ENCODE peak calls at places on chromosome 5, in seven cellular contexts. I is activated CD4-positive, CD25-positive, alpha-beta regulatory T cell; Y is cardiac fibroblast; O is mesothelial cell of epicardium; A is NCI-H69; E is NAMALWA; V is occipital lobe. Z is an unnamed sample.

GRCh38 chr5:151126199-151126645 is 31.4 kb downstream of the ANXA6 start:
- DNase-seq in I (peak; percentile 47), Y (peak; percentile 76), O (no peak), A (peak; percentile 47), E (peak; percentile 84), V (peak; percentile 34), Z (peak; percentile 55)

GRCh38 chr5:61790678-61791077 is 458.6 kb downstream of the ZSWIM6 start:
- DNase-seq in I (no peak), Y (no peak), O (no peak), A (peak; percentile 7), E (no peak), V (no peak), Z (no peak)

GRCh38 chr5:155082401-155082800 is 68.8 kb downstream of the KIF4B start:
- DNase-seq in I (no peak), Y (peak; percentile 58), O (no peak), A (no peak), E (no peak), V (no peak), Z (no peak)

GRCh38 chr5:74483001-74483400 is 157.5 kb downstream of the ENC1 start:
- DNase-seq in I (no peak), Y (no peak), O (no peak), A (no peak), E (no peak), V (no peak), Z (no peak)

GRCh38 chr5:135053989-135054388 is 20.0 kb upstream of the PITX1 start:
- DNase-seq in I (no peak), Y (no peak), O (no peak), A (no peak), E (no peak), V (no peak), Z (no peak)

GRCh38 chr5:73678322-73678740 is 52.3 kb downstream of the ARHGEF28 start:
- DNase-seq in I (no peak), Y (no peak), O (no peak), A (peak; percentile 83), E (no peak), V (no peak), Z (no peak)

GRCh38 chr5:9398227-9398626 is 147.6 kb downstream of the SEMA5A start:
- DNase-seq in I (no peak), Y (peak; percentile 67), O (no peak), A (no peak), E (no peak), V (no peak), Z (no peak)

GRCh38 chr5:11903614-11904269 is 504 bp downstream of the CTNND2 start:
- DNase-seq in I (no peak), Y (no peak), O (peak; percentile 41), A (no peak), E (no peak), V (peak; percentile 69), Z (no peak)

GRCh38 chr5:176875783-176876505 is 23.2 kb downstream of the HK3 start:
- DNase-seq in I (no peak), Y (no peak), O (no peak), A (no peak), E (no peak), V (no peak), Z (no peak)

GRCh38 chr5:149588947-149589346 is 7.6 kb downstream of the ARHGEF37 start:
- DNase-seq in I (no peak), Y (no peak), O (no peak), A (no peak), E (no peak), V (no peak), Z (no peak)

GRCh38 chr5:60945760-60946253 is 802 bp downstream of the NDUFAF2 start:
- DNase-seq in I (no peak), Y (peak; percentile 67), O (no peak), A (peak; percentile 83), E (no peak), V (peak; percentile 31), Z (no peak)

GRCh38 chr5:66830636-66831035 is 234.4 kb downstream of the MAST4 start:
- DNase-seq in I (no peak), Y (peak; percentile 12), O (no peak), A (peak; percentile 27), E (peak; percentile 12), V (no peak), Z (no peak)

GRCh38 chr5:151694035-151694485 is 7.3 kb upstream of the SPARC start:
- DNase-seq in I (no peak), Y (peak; percentile 85), O (no peak), A (no peak), E (no peak), V (peak; percentile 64), Z (no peak)

GRCh38 chr5:38274370-38274769 is 16.0 kb downstream of the EGFLAM start:
- DNase-seq in I (no peak), Y (no peak), O (no peak), A (no peak), E (no peak), V (no peak), Z (no peak)

GRCh38 chr5:102845041-102845440 is 89.9 kb downstream of the PAM start:
- DNase-seq in I (no peak), Y (no peak), O (no peak), A (no peak), E (no peak), V (no peak), Z (no peak)

GRCh38 chr5:86977185-86977584 is 290.5 kb upstream of the RASA1 start:
- DNase-seq in I (no peak), Y (peak; percentile 61), O (no peak), A (no peak), E (no peak), V (no peak), Z (no peak)

GRCh38 chr5:68074048-68074632 is 141.4 kb upstream of the PIK3R1 start:
- DNase-seq in I (no peak), Y (peak; percentile 43), O (no peak), A (peak; percentile 97), E (no peak), V (no peak), Z (no peak)

GRCh38 chr5:137672001-137672400 is 63.9 kb downstream of the KLHL3 start:
- DNase-seq in I (no peak), Y (no peak), O (no peak), A (no peak), E (no peak), V (no peak), Z (no peak)

GRCh38 chr5:160507181-160507811 is 85.6 kb downstream of the PTTG1 start:
- DNase-seq in I (no peak), Y (peak; percentile 14), O (no peak), A (no peak), E (no peak), V (peak; percentile 10), Z (no peak)

GRCh38 chr5:65394078-65394477 is 87.6 kb downstream of the ADAMTS6 start:
- DNase-seq in I (no peak), Y (peak; percentile 98), O (no peak), A (peak; percentile 28), E (no peak), V (no peak), Z (no peak)

GRCh38 chr5:125451622-125452021 is 705.2 kb upstream of the ZNF608 start:
- DNase-seq in I (no peak), Y (no peak), O (no peak), A (no peak), E (no peak), V (no peak), Z (no peak)

GRCh38 chr5:110802998-110803397 is 64.2 kb downstream of the SLC25A46 start:
- DNase-seq in I (no peak), Y (no peak), O (no peak), A (no peak), E (no peak), V (no peak), Z (no peak)

GRCh38 chr5:164553851-164554250 is 1048.4 kb downstream of the MAT2B start:
- DNase-seq in I (no peak), Y (no peak), O (no peak), A (no peak), E (no peak), V (no peak), Z (no peak)

Z was measured in D721Med.